ENCODE peak calls at places on chromosomes 16 and 17, in seven cellular contexts. A is K562, T is body of pancreas, J is HepG2, O is heart left ventricle, K is upper lobe of left lung, W is HCT116. H is an unnamed sample.

GRCh38 chr17:16371742-16372141 is 9.1 kb upstream of the UBB start:
- ATAC-seq in J (no peak), K (no peak), W (no peak), T (no peak), A (no peak), O (peak), H (no peak)

GRCh38 chr16:56538331-56538730 is 18.5 kb upstream of the BBS2 start:
- ATAC-seq in A (no peak), J (peak), O (no peak), T (no peak), W (no peak), K (no peak), H (no peak)

GRCh38 chr17:17935321-17936271 is 36.6 kb downstream of the TOM1L2 start:
- ATAC-seq in J (peak), T (peak), W (no peak), K (peak), O (peak), A (no peak), H (peak)

GRCh38 chr16:84680843-84681629 is 18.8 kb upstream of the USP10 start:
- ATAC-seq in J (no peak), T (no peak), O (no peak), K (no peak), A (no peak), W (no peak), H (no peak)

GRCh38 chr16:88595101-88595500 is 24.9 kb downstream of the ZC3H18 start:
- ATAC-seq in J (no peak), O (no peak), W (no peak), A (no peak), K (no peak), T (no peak), H (no peak)

GRCh38 chr16:83807327-83807709 is 460 bp upstream of the HSBP1 start:
- ATAC-seq in A (peak), J (no peak), O (peak), T (no peak), W (peak), K (no peak), H (no peak)

GRCh38 chr17:76261421-76262215 is 3.5 kb upstream of the UBALD2 start:
- ATAC-seq in T (no peak), K (no peak), A (no peak), J (no peak), W (no peak), O (no peak), H (no peak)

GRCh38 chr16:58628845-58629680 is 563 bp downstream of the CNOT1 start:
- ATAC-seq in K (peak), J (peak), W (peak), A (peak), O (peak), T (peak), H (peak)

GRCh38 chr16:56011808-56012478 is 136.8 kb upstream of the CES5A start:
- ATAC-seq in J (no peak), T (no peak), K (no peak), W (no peak), A (no peak), O (no peak), H (no peak)

GRCh38 chr17:1783271-1783670 is 21.4 kb downstream of the SERPINF1 start:
- ATAC-seq in K (peak), T (no peak), O (no peak), A (no peak), J (no peak), W (no peak), H (no peak)

GRCh38 chr17:72422204-72422504 is 301.3 kb downstream of the SOX9 start:
- ATAC-seq in W (no peak), J (no peak), T (no peak), A (no peak), O (no peak), K (no peak), H (no peak)

GRCh38 chr17:62819511-62820221 is 11.6 kb upstream of the MARCHF10 start:
- ATAC-seq in T (peak), O (peak), W (peak), K (peak), A (no peak), J (peak), H (peak)

GRCh38 chr17:64025732-64026294 is 5.4 kb upstream of the ICAM2 start:
- ATAC-seq in W (peak), J (peak), O (peak), K (peak), A (peak), T (peak), H (peak)

GRCh38 chr17:77618173-77618572 is 340.3 kb upstream of the TNRC6C start:
- ATAC-seq in O (no peak), A (no peak), T (no peak), J (no peak), W (no peak), K (no peak), H (no peak)

GRCh38 chr16:70475054-70475871 is 20.9 kb downstream of the FCSK start:
- ATAC-seq in J (no peak), O (no peak), W (no peak), T (no peak), K (no peak), A (no peak), H (no peak)

GRCh38 chr17:68572138-68572842 is 28.9 kb downstream of the FAM20A start:
- ATAC-seq in O (no peak), W (no peak), T (no peak), K (no peak), A (no peak), J (no peak), H (no peak)

DNA sequence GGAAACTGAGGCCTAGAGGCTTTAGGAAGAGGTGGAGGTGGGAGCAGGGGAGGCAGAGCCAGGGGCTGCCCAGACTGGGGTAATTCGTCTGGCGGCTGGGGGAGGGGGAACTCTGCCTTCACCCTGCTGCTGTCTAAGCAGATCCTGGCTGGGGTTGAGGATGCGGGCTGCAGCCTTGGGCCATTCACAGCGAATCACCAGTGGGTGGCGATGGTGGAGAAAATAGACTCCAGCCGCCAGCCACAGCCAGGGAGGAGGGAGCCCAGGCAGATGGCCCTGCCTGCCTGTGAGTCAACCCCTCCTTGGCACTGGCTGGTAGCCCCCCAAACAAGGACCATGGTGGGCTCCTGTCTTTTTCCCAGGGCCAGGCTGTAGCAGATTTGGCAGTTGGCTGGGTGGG is 41.7 kb upstream of the CDH5 start:
- ATAC-seq in O (no peak), K (no peak), J (peak), T (no peak), W (peak), A (peak), H (no peak)
- TF ChIP-seq CTCF in O (no peak), K (no peak), J (peak), T (no peak), W (peak), A (peak), H (no peak)

GRCh38 chr16:672371-672770 is 3.1 kb upstream of the RHBDL1 start:
- ATAC-seq in T (no peak), J (no peak), O (no peak), K (no peak), W (no peak), A (no peak), H (no peak)
- TF ChIP-seq POLR2A in T (no peak), J (no peak), O (no peak), K (no peak), W (no peak), A (no peak), H (no peak)

DNA sequence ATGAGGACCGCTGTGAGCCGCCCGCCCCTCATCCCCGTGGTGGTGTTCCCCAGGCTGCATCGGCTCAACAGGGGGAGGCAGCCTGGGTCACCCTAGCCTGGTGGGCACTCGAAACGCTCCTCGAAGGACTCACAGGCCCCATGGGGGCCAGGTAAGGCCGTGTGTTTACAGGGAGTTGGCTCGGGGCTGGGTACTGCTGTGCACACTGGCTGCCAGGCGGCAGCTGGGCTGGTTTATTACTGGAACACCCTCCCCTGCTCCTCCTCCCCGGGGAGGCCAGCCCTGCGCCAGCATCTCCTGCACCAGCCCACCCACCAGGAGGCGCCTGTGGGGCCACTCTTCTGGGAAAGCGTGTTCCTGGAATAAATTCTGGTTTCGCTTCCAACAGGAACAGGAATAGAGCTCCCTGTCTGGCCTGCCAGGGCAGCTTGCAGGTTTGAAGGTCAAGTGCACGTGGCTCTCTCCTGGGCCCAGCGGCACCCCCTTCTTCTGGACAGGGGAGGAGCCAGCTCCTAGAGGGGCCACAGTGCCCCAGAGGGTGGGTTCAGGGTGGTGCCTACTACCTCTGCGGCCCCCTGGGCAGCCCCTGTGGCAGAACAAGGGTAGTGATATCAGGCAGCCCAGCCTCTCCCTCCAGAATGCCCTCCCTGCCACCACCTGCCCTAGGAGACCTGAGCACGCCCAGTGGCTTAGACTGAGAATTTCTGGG is 11.3 kb downstream of the MCRIP1 start:
- ATAC-seq in O (peak), T (peak), A (peak), K (peak), W (peak), J (peak), H (peak)
- TF ChIP-seq CTCF in O (peak), T (peak), A (peak), K (peak), W (peak), J (peak), H (peak)

GRCh38 chr17:8185580-8186445 is 4.2 kb downstream of the BORCS6 start:
- ATAC-seq in J (no peak), K (peak), O (peak), W (peak), T (peak), A (no peak), H (peak)
- TF ChIP-seq POLR2A in J (no peak), K (no peak), O (no peak), W (no peak), T (peak), A (no peak), H (peak)

DNA sequence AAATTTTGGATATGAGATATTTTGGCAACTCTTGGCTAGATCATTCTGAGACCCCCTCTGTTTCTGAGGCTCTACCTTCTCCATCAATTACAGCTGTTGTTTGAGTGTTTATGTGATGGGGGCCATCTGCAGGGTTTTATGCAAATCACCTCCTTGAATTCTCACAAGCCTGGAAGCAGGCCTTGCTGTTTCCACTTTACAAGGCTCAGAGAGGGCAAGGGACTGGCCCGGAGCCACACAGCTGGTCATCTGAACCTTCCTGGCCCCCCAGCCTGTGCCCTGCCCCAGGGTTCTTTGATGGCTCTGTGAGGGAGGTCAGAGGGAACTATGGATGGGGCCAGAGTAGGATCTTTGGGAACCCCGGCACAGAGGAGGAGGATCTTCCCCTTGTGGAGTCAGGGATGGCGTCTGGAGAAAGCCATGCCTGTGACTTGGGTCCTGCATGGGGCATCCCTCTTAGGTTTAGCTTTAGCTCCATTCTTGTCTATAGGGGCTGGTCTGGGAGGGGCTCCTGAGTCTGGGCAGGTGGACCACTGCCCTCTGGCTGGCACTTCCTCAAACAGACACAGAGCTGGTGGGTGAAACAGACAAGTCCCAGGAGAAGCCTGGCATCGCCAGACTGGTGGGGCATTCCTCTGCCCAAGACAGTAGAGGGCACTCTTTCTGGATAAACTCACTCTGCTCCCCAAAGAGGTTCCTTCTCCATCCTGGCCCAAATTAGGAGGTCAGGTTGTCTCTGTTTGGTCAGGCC is 26.2 kb downstream of the IL21R start:
- ATAC-seq in W (peak), K (no peak), J (no peak), A (no peak), T (no peak), O (no peak), H (no peak)
- TF ChIP-seq CTCF in W (peak), K (no peak), J (peak), A (no peak), T (no peak), O (no peak), H (no peak)

GRCh38 chr16:86740817-86741799 is 162.8 kb downstream of the FOXL1 start:
- ATAC-seq in A (no peak), K (peak), W (no peak), J (peak), O (peak), T (peak), H (peak)
- TF ChIP-seq POLR2A in A (no peak), K (no peak), W (no peak), J (no peak), O (no peak), T (no peak), H (no peak)

DNA sequence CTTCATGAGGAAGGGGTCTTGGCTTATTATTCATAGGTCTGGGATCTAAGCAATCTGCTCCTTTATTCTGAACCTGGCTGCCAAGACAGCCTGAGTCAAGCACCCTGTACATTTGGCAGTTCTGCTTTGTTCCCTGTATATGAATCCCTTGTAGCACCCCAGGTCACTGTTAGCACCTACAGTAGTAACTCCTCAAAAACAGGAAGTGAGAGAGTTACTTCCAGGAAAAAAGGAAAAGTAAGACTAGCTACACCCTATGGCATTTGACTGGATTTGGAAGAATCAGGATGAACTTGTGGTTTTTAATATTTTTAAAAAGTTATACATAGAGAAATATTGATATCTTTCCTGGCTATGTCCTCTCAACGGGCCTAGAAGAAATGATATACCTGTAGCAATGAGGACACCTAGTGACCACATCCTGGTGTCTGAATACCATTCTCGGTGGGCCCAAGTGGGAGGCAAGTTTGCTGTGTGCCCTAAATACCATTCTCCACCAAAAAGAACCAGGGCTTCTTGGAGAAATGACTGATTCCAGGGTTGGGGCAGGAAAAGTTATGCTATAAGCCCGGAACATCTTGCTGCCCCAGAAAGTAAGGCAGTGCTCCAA is 9.9 kb downstream of the ANKRD40 start:
- ATAC-seq in O (no peak), K (no peak), A (no peak), T (no peak), W (peak), J (no peak), H (no peak)
- TF ChIP-seq CTCF in O (no peak), K (no peak), A (peak), T (peak), W (peak), J (peak), H (no peak)

GRCh38 chr17:78687944-78688343 is 94.1 kb downstream of the CYTH1 start:
- ATAC-seq in K (no peak), J (no peak), A (no peak), T (no peak), W (no peak), O (no peak), H (no peak)
- TF ChIP-seq POLR2A in K (no peak), J (no peak), A (no peak), T (no peak), W (no peak), O (no peak), H (no peak)

GRCh38 chr17:41786227-41787020 is at the start of gene JUP:
- ATAC-seq in O (peak), W (peak), J (peak), T (peak), K (peak), A (peak), H (peak)
- TF ChIP-seq CTCF in O (peak), W (no peak), J (peak), T (peak), K (peak), A (peak), H (no peak)

H was measured in gastroesophageal sphincter.